ENCODE peak calls at places on chromosomes 12 and 14, in seven cellular contexts. L is stimulated activated CD8-positive, alpha-beta memory T cell treated with anti-CD3 and anti-CD28 coated beads, Interleukin-7, amount 100 ng/mL, for 48 hours; B is HT1080; O is skeletal muscle cell; N is CD8-positive, alpha-beta memory T cell; Y is NCI-H1092; Q is choroid plexus epithelial cell. T is an unnamed sample.

GRCh38 chr12:120367924-120368788 is 808 bp downstream of the MSI1 start:
- DNase-seq in Y (no peak), N (no peak), Q (no peak), B (no peak), O (no peak), L (peak; percentile 38), T (no peak)

GRCh38 chr12:89781961-89782360 is 73.3 kb upstream of the ATP2B1 start:
- DNase-seq in Q (no peak), O (no peak), B (no peak), N (no peak), Y (no peak), L (no peak), T (no peak)

GRCh38 chr14:23568600-23569310 is 1.2 kb upstream of the AP1G2 start:
- DNase-seq in Q (peak; percentile 17), N (no peak), L (no peak), O (no peak), Y (no peak), B (peak; percentile 52), T (no peak)

GRCh38 chr12:1797011-1797901 is 23.1 kb upstream of the LRTM2 start:
- DNase-seq in O (no peak), Q (no peak), L (peak; percentile 36), Y (no peak), N (peak; percentile 52), B (no peak), T (peak; percentile 66)

GRCh38 chr12:46664771-46665287 is 161.0 kb downstream of the SLC38A4 start:
- DNase-seq in N (no peak), O (peak; percentile 84), Y (no peak), L (peak; percentile 18), Q (peak; percentile 97), B (peak; percentile 93), T (peak; percentile 39)

GRCh38 chr12:6072302-6072752 is 52.1 kb downstream of the VWF start:
- DNase-seq in B (no peak), O (no peak), Q (peak; percentile 91), L (no peak), Y (no peak), N (no peak), T (no peak)

GRCh38 chr12:12979731-12980259 is 20.3 kb downstream of the HEBP1 start:
- DNase-seq in B (peak; percentile 91), Y (no peak), N (no peak), L (no peak), Q (peak; percentile 97), O (peak; percentile 82), T (no peak)

GRCh38 chr14:39265032-39265431 is 31.3 kb downstream of the MIA2 start:
- DNase-seq in O (no peak), L (no peak), Q (peak; percentile 77), Y (no peak), B (peak; percentile 4), N (no peak), T (no peak)

GRCh38 chr14:64817631-64818030 is 62.1 kb downstream of the SPTB start:
- DNase-seq in Q (no peak), Y (no peak), L (no peak), N (no peak), O (no peak), B (peak; percentile 16), T (no peak)

GRCh38 chr14:94385553-94386057 is 2.8 kb downstream of the SERPINA1 start:
- DNase-seq in L (no peak), O (no peak), B (no peak), Y (no peak), Q (no peak), N (no peak), T (no peak)

GRCh38 chr12:54374555-54375257 is 9.8 kb downstream of the ZNF385A start:
- DNase-seq in Q (no peak), B (no peak), N (no peak), L (no peak), Y (peak; percentile 91), O (no peak), T (no peak)

GRCh38 chr14:99604766-99605298 is 825 bp upstream of the CCDC85C start:
- DNase-seq in B (no peak), Y (peak; percentile 65), Q (peak; percentile 10), N (no peak), O (no peak), L (no peak), T (no peak)

T was measured in activated CD4-positive, alpha-beta memory T cell treated with anti-CD3 and anti-CD28 coated beads, Interleukin-2, amount 10 ng/mL, durations not matched to agents 7 days and 5 days.